ENCODE peak calls at places on chromosomes 2 and 18, in four cellular contexts. Q is A549, F is GM12878, L is HepG2. M is an unnamed sample.

GRCh38 chr18:35861367-35862114 is 110.9 kb upstream of the RMP24 start:
- DNase-seq in Q (no peak), F (peak), L (no peak), M (no peak)

GRCh38 chr2:237859082-237859433 is 365 bp upstream of the RAMP1 start:
- DNase-seq in L (no peak), F (no peak), Q (no peak), M (no peak)

GRCh38 chr2:133602538-133602937 is 34.3 kb upstream of the NCKAP5 start:
- DNase-seq in F (no peak), L (no peak), Q (no peak), M (no peak)

GRCh38 chr2:133146893-133147292 is 421.4 kb downstream of the NCKAP5 start:
- DNase-seq in Q (peak), F (no peak), L (no peak), M (no peak)

GRCh38 chr2:229485782-229486181 is 214.7 kb upstream of the PID1 start:
- DNase-seq in L (no peak), F (no peak), Q (no peak), M (no peak)

GRCh38 chr2:202780514-202781021 is 91.0 kb downstream of the ICA1L start:
- DNase-seq in F (peak), Q (peak), L (no peak), M (no peak)

GRCh38 chr18:12048827-12049175 is 44.8 kb upstream of the ANKRD62 start:
- DNase-seq in L (no peak), Q (no peak), F (no peak), M (no peak)

GRCh38 chr2:66443977-66444855 is 9.3 kb downstream of the MEIS1 start:
- DNase-seq in Q (no peak), F (no peak), L (no peak), M (peak)

GRCh38 chr18:54531402-54532065 is 59.5 kb upstream of the DYNAP start:
- DNase-seq in L (no peak), F (no peak), Q (no peak), M (peak)

GRCh38 chr2:225599856-225600255 is 200.3 kb downstream of the NYAP2 start:
- DNase-seq in L (no peak), F (no peak), Q (no peak), M (no peak)

GRCh38 chr2:171523969-171524401 is 1.7 kb downstream of the CYBRD1 start:
- DNase-seq in L (no peak), F (no peak), Q (peak), M (no peak)

GRCh38 chr2:220162320-220162719 is 534.9 kb downstream of the SLC4A3 start:
- DNase-seq in Q (no peak), L (no peak), F (no peak), M (no peak)

GRCh38 chr18:2909431-2910140 is 62.8 kb downstream of the EMILIN2 start:
- DNase-seq in L (no peak), F (no peak), Q (no peak), M (no peak)

GRCh38 chr2:96112501-96113366 is 3.6 kb downstream of the ADRA2B start:
- DNase-seq in L (no peak), F (no peak), Q (no peak), M (no peak)

GRCh38 chr2:235458839-235459273 is 35.0 kb upstream of the AGAP1 start:
- DNase-seq in F (no peak), L (peak), Q (peak), M (no peak)

GRCh38 chr2:164620873-164621760 is at the start of gene GRB14:
- DNase-seq in Q (peak), L (peak), F (no peak), M (peak)

GRCh38 chr2:75604479-75604878 is 42.1 kb upstream of the MRPL19 start:
- DNase-seq in Q (no peak), F (no peak), L (no peak), M (no peak)

GRCh38 chr2:196987298-196987653 is 60.8 kb upstream of the PGAP1 start:
- DNase-seq in Q (no peak), L (no peak), F (no peak), M (no peak)

GRCh38 chr2:178512491-178512890 is 32.2 kb downstream of the PLEKHA3 start:
- DNase-seq in Q (no peak), F (no peak), L (no peak), M (no peak)

GRCh38 chr2:230798769-230799399 is 65.9 kb upstream of the ITM2C start:
- DNase-seq in F (no peak), Q (peak), L (peak), M (no peak)

DNA sequence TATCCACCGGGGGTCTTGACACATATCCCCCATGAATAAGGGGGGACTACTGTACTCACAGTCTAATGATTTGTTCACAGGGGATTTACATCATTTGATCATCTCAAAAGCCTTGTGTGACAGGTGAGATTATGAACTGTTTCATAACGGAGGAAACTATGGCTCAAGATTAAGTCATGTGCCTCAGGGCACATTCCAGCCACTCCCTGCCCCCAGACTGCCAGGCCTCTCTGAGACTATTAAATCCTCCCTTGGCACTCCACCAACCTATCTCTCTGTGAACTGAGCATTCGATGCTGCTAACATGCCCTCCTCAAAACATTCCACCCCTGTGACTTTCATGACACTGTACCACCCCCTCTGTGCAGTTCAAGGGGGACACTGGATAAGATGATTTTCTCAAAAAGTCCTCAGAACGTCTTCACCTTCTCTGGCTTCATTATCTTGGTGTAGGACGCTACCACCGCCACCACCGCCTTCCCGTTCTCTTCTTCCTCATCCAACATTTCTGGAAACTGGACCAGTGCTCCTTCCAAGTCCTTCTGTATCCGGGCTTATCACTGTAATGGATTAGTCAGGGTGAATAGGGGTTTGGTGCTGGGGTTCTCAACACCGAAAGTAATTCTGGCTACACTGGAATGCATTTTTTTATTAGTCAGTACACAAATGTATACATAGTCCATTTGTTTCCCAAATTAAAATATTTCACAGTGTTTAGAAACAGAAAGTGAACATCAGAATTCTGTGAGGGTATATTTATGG is 169.6 kb downstream of the KCNS3 start:
- DNase-seq in L (no peak), F (no peak), Q (peak), M (no peak)
- TF ChIP-seq ESRRA in L (no peak), F (no peak), Q (no peak), M (no peak)

GRCh38 chr2:64226611-64227010 is 82.4 kb upstream of the PELI1 start:
- DNase-seq in Q (no peak), F (no peak), L (no peak), M (no peak)

GRCh38 chr2:64228126-64228678 is 84.0 kb upstream of the PELI1 start:
- DNase-seq in L (peak), F (peak), Q (peak), M (peak)

GRCh38 chr2:64227603-64228125 is 83.4 kb upstream of the PELI1 start:
- DNase-seq in L (no peak), F (no peak), Q (no peak), M (no peak)

GRCh38 chr2:64230540-64230939 is 86.3 kb upstream of the PELI1 start:
- DNase-seq in F (no peak), Q (no peak), L (no peak), M (no peak)

DNA sequence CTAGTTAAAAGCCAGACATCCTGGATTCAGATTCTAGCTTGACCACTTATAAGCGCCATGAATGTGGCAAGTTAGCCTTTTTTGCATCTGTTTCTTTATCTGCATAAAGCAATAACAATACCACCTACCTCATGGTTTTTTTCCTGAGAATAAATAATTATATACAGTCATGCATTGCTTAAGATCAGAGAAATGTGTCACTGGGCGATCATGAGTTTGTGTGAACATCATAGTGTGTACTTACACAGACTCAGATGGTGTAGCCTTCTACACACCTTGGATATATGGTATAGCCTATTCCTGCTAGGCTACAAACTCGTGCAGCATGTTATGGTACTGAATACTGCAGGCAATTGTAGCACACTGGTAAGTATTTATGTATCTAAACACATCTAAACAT is 84.7 kb upstream of the PELI1 start:
- DNase-seq in Q (no peak), F (no peak), L (no peak), M (no peak)
- TF ChIP-seq ESRRA in Q (no peak), F (no peak), L (no peak), M (no peak)

DNA sequence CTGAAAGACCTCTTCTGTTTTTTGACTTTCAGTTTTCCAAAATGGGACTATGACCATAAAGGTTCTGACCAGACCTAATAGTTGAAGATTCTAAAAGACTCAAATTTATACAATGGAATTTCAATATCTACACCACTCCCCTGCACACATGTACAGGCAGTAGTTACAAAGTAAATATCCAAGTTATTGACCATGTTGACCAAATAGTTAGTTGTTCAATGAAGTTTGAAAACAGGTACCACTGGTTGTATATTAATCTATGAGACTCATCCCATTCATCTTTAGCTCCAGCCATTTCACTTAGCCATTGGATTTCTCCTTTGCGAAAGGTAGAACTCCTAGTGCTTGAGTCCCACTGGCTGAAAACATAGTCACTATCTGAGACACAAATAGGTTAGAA is 277.4 kb downstream of the SETBP1 start:
- DNase-seq in Q (no peak), F (no peak), L (no peak), M (no peak)
- TF ChIP-seq ESRRA in Q (no peak), F (no peak), L (no peak), M (no peak)

GRCh38 chr2:98568161-98568956 is 40.0 kb downstream of the COA5 start:
- DNase-seq in L (no peak), F (no peak), Q (no peak), M (no peak)

GRCh38 chr2:98571121-98571701 is 37.1 kb downstream of the COA5 start:
- DNase-seq in F (no peak), L (no peak), Q (no peak), M (no peak)

GRCh38 chr2:98570356-98570755 is 38.0 kb downstream of the COA5 start:
- DNase-seq in F (no peak), L (no peak), Q (no peak), M (no peak)

GRCh38 chr2:98569915-98570314 is 38.4 kb downstream of the COA5 start:
- DNase-seq in F (no peak), Q (no peak), L (no peak), M (no peak)

DNA sequence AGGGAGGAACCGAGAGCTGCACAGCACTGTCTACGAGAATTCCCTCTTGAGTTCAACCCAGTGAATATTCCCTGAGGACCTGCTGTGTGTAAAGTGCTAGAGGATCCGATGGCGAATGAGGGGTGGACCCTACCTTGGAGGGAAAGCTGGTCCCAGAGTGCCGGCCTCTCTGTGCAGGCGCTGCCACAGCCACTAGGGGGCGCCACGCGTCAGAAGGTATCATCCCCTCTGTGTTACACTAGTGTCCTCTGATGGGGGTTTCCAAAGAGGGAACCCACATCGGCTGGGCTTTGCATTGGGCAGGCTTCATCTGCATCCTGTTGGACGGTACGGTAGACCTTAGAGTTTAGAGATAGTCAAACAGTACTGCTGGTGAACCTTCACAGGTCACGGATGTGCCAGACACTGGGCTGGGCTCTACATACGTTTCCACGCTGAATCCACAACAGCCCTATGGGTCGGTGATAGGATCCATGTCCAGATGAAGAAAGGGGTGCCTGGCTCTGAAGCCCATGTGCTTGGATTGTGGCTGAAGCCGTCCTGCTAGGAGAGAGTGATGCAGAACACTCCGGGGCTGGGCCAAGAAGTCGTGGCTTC is 39.0 kb downstream of the COA5 start:
- DNase-seq in Q (peak), L (peak), F (no peak), M (peak)
- TF ChIP-seq ESRRA in Q (no peak), L (no peak), F (no peak), M (no peak)

GRCh38 chr18:9806905-9807304 is 78.9 kb upstream of the TXNDC2 start:
- DNase-seq in L (peak), F (no peak), Q (no peak), M (no peak)

GRCh38 chr18:9802175-9802747 is 83.5 kb upstream of the TXNDC2 start:
- DNase-seq in L (no peak), Q (no peak), F (no peak), M (no peak)

GRCh38 chr18:9804517-9805104 is 81.2 kb upstream of the TXNDC2 start:
- DNase-seq in Q (no peak), L (no peak), F (no peak), M (no peak)

GRCh38 chr18:9802774-9803697 is 82.7 kb upstream of the TXNDC2 start:
- DNase-seq in Q (no peak), L (peak), F (no peak), M (no peak)

GRCh38 chr18:9803698-9804516 is 81.9 kb upstream of the TXNDC2 start:
- DNase-seq in F (no peak), Q (no peak), L (no peak), M (peak)
- TF ChIP-seq ESRRA in F (no peak), Q (no peak), L (no peak), M (no peak)

DNA sequence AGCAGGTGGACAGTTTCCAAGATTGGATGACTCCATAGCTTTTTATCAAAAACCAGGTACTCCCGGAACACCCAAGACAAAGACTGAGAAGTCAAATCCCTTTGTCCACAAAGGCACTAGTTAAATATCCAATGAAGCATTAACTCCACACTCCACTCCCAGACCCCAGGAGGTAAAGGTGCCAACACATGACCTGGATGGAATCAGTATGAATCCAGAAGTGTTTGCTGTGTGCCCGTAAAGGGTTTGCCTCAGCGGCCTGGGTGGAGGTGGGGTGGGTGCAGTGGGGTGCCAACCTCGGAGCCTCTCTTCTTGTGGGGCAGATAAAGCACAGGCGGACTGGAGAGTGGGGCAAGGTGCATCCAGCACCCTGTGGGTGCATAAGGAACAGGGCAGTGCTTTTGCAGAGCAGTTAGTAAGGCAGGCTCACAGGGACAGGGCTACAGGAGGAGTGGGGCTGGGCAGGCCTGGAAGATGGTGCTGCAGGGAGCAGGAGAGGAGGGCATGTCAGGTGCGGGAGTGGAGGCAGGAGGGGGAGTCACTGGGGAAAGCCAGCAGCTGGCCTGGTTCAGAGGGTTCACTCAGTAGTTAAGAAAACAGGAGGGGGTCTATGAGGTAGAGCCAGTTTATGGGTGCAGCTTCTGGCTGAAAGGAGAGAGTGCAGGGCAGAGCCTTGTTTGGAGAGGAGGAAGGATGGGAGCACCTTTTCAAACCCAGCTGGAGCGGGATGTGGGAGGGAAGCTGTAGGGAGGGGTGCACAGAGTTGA is 208.4 kb upstream of the SMAD2 start:
- DNase-seq in L (no peak), F (no peak), Q (no peak), M (no peak)
- TF ChIP-seq ESRRA in L (no peak), F (no peak), Q (no peak), M (no peak)

GRCh38 chr2:240554767-240555493 is 2.9 kb downstream of the ANKMY1 start:
- DNase-seq in Q (no peak), L (no peak), F (no peak), M (no peak)

GRCh38 chr2:240555541-240556250 is 2.1 kb downstream of the ANKMY1 start:
- DNase-seq in F (no peak), Q (no peak), L (no peak), M (no peak)

GRCh38 chr2:240557101-240557751 is 562 bp downstream of the ANKMY1 start:
- DNase-seq in F (no peak), Q (no peak), L (no peak), M (no peak)

GRCh38 chr2:240557808-240558207 is at the start of gene ANKMY1:
- DNase-seq in F (no peak), Q (no peak), L (no peak), M (peak)

DNA sequence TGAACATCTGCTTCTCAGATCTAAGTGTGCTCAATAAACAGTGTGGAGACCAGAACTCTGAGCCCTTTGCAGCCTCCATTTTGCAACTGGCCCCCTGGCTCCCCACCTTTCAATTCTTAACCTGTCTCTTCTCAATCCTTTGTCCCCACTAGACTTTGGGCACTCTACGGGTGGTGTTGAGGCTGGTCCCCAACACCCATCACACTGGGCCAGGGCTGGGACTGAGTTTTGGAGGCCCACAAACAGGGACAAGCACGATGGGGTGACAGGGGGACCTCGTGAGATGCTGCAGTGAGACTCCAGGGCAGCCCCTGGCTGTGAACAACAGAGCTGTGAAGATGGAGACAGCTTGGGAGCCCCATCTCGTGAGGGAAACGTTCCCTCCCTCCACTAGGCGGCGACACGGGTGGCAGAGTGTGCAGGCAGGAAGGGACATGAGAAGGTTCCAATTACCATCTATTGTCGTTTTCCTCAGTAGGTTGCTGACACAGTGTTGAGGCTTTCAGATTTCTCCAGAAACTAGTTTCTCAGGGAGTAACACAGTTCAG is 1.2 kb downstream of the ANKMY1 start:
- DNase-seq in Q (peak), L (peak), F (no peak), M (peak)
- TF ChIP-seq ESRRA in Q (no peak), L (no peak), F (no peak), M (no peak)

DNA sequence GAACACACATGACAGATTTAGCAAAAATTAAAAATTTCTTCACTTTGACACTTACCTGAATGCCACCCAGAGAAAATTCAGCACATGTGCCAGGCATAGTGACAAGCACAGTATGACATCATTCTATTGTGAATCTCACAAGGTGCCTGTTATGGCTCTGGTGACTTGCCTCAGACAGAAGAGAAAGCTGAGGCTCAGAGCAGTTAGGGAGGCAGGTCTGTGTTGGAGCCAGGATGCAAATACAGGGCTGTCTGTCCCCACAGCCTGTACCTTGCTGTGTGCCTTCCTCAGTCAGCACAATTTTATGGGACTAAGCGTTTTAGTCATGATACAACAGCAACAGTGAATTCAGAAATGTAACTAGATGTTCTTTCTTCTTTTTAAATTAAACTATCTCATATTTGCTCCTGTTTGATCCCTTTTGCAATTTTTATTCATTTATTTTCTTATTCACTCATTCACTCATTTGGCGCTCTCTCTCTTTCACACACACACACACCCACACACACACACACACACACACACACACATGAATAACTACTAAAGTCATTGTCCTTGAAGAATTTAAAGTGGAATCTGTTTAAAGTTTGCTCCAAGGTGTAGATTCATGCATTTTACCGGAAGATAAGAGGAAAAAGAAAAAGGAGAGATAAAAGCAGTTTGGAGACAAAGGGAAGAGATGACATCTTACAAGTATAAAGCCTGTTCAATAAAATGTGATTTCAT is 37.9 kb upstream of the CTAGE1 start:
- DNase-seq in L (no peak), Q (no peak), F (no peak), M (no peak)
- TF ChIP-seq ESRRA in L (no peak), Q (no peak), F (no peak), M (no peak)